ENCODE peak calls at places on chromosomes 3 and 15, in nine cellular contexts. E is stimulated activated CD4-positive, alpha-beta T cell treated with anti-CD3 and anti-CD28 coated beads, Interleukin-4, amount 100 ng/mL, for 48 hours; M is KBM-7; I is AG10803; P is iris pigment epithelial cell; R is body of pancreas; W is left cardiac atrium; V is activated CD8-positive, alpha-beta memory T cell treated with anti-CD3 and anti-CD28 coated beads for 24 hours; F is COR-L47. Z is an unnamed sample.

GRCh38 chr3:169334994-169335393 is 328.5 kb downstream of the MECOM start:
- DNase-seq in E (no peak), M (no peak), I (no peak), P (no peak), R (no peak), W (no peak), V (no peak), F (no peak), Z (no peak)

GRCh38 chr3:18489939-18490338 is 64.8 kb upstream of the SATB1 start:
- DNase-seq in E (no peak), M (no peak), I (no peak), P (no peak), R (no peak), W (no peak), V (no peak), F (no peak), Z (no peak)

GRCh38 chr3:111954228-111954990 is 24.4 kb upstream of the ABHD10 start:
- DNase-seq in E (no peak), M (no peak), I (peak; percentile 93), P (no peak), R (no peak), W (no peak), V (no peak), F (no peak), Z (no peak)

GRCh38 chr15:25724899-25725298 is 138.2 kb downstream of the ATP10A start:
- DNase-seq in E (no peak), M (no peak), I (no peak), P (no peak), R (no peak), W (no peak), V (no peak), F (no peak), Z (no peak)

GRCh38 chr3:125556314-125556713 is 36.3 kb upstream of the SNX4 start:
- DNase-seq in E (no peak), M (no peak), I (peak; percentile 12), P (peak; percentile 90), R (no peak), W (no peak), V (no peak), F (no peak), Z (no peak)

GRCh38 chr3:83946554-83946953 is 1012.2 kb upstream of the CADM2 start:
- DNase-seq in E (no peak), M (peak; percentile 14), I (no peak), P (peak; percentile 23), R (no peak), W (no peak), V (no peak), F (no peak), Z (no peak)

GRCh38 chr3:10360478-10360877 is 39.6 kb upstream of the SEC13 start:
- DNase-seq in E (no peak), M (no peak), I (no peak), P (no peak), R (no peak), W (no peak), V (no peak), F (no peak), Z (no peak)

GRCh38 chr3:159432721-159433300 is 555.8 kb upstream of the IL12A start:
- DNase-seq in E (no peak), M (no peak), I (no peak), P (peak; percentile 50), R (no peak), W (no peak), V (no peak), F (no peak), Z (no peak)

GRCh38 chr3:26624209-26624775 is 1.7 kb downstream of the LRRC3B start:
- DNase-seq in E (no peak), M (no peak), I (no peak), P (no peak), R (no peak), W (no peak), V (no peak), F (no peak), Z (no peak)

GRCh38 chr3:197027151-197027895 is 2.3 kb downstream of the MELTF start:
- DNase-seq in E (no peak), M (no peak), I (no peak), P (no peak), R (no peak), W (no peak), V (no peak), F (no peak), Z (no peak)

GRCh38 chr15:26102365-26102764 is 239.2 kb upstream of the ATP10A start:
- DNase-seq in E (no peak), M (no peak), I (no peak), P (no peak), R (no peak), W (no peak), V (no peak), F (no peak), Z (no peak)

GRCh38 chr15:98648654-98649537 is 557 bp downstream of the IGF1R start:
- DNase-seq in E (peak; percentile 19), M (peak; percentile 59), I (peak; percentile 54), P (peak; percentile 65), R (peak; percentile 59), W (peak; percentile 69), V (peak; percentile 77), F (no peak), Z (no peak)

GRCh38 chr3:189789432-189789831 is 158.2 kb downstream of the TP63 start:
- DNase-seq in E (no peak), M (no peak), I (no peak), P (no peak), R (no peak), W (no peak), V (no peak), F (no peak), Z (no peak)

GRCh38 chr15:47266556-47266955 is 450.7 kb upstream of the SEMA6D start:
- DNase-seq in E (no peak), M (no peak), I (no peak), P (no peak), R (no peak), W (no peak), V (no peak), F (no peak), Z (no peak)

GRCh38 chr15:65410036-65410435 is 12.7 kb downstream of the IGDCC4 start:
- DNase-seq in E (no peak), M (no peak), I (no peak), P (no peak), R (no peak), W (no peak), V (no peak), F (no peak), Z (no peak)

GRCh38 chr3:23068016-23068728 is 135.0 kb upstream of the UBE2E2 start:
- DNase-seq in E (no peak), M (no peak), I (no peak), P (no peak), R (no peak), W (no peak), V (no peak), F (no peak), Z (no peak)

GRCh38 chr3:66441124-66441523 is 59.7 kb downstream of the LRIG1 start:
- DNase-seq in E (no peak), M (no peak), I (peak; percentile 72), P (peak; percentile 50), R (no peak), W (no peak), V (no peak), F (no peak), Z (no peak)

GRCh38 chr3:15527031-15527459 is 5.5 kb upstream of the COLQ start:
- DNase-seq in E (no peak), M (no peak), I (no peak), P (peak; percentile 34), R (no peak), W (no peak), V (no peak), F (no peak), Z (peak; percentile 47)

GRCh38 chr3:126448141-126448892 is 27.4 kb downstream of the ZXDC start:
- DNase-seq in E (no peak), M (no peak), I (no peak), P (no peak), R (no peak), W (no peak), V (no peak), F (no peak), Z (no peak)

GRCh38 chr3:8541486-8541885 is 39.9 kb downstream of the LMCD1 start:
- DNase-seq in E (no peak), M (no peak), I (no peak), P (no peak), R (no peak), W (no peak), V (no peak), F (no peak), Z (no peak)

GRCh38 chr3:68018275-68018674 is 363.9 kb upstream of the SUCLG2 start:
- DNase-seq in E (no peak), M (no peak), I (no peak), P (peak; percentile 5), R (no peak), W (no peak), V (no peak), F (no peak), Z (peak; percentile 50)

GRCh38 chr3:169494982-169495381 is 168.5 kb downstream of the MECOM start:
- DNase-seq in E (no peak), M (no peak), I (no peak), P (no peak), R (no peak), W (no peak), V (no peak), F (no peak), Z (no peak)

GRCh38 chr3:152160350-152161011 is 108.2 kb upstream of the MBNL1 start:
- DNase-seq in E (no peak), M (no peak), I (no peak), P (no peak), R (no peak), W (no peak), V (no peak), F (no peak), Z (no peak)

GRCh38 chr3:160130950-160131349 is 94.3 kb upstream of the C3orf80 start:
- DNase-seq in E (no peak), M (no peak), I (peak; percentile 59), P (peak; percentile 84), R (no peak), W (no peak), V (no peak), F (no peak), Z (no peak)

GRCh38 chr3:69250014-69250413 is 127.6 kb upstream of the LMOD3 start:
- DNase-seq in E (peak; percentile 45), M (peak; percentile 64), I (peak; percentile 26), P (peak; percentile 45), R (peak; percentile 45), W (no peak), V (no peak), F (no peak), Z (no peak)

GRCh38 chr3:88113311-88114162 is 36.2 kb upstream of the C3orf38 start:
- DNase-seq in E (peak; percentile 48), M (peak; percentile 84), I (peak; percentile 64), P (peak; percentile 77), R (peak; percentile 58), W (peak; percentile 23), V (peak; percentile 59), F (peak; percentile 41), Z (peak; percentile 91)

GRCh38 chr3:152222327-152222726 is 46.4 kb upstream of the MBNL1 start:
- DNase-seq in E (no peak), M (no peak), I (peak; percentile 86), P (peak; percentile 76), R (no peak), W (no peak), V (no peak), F (no peak), Z (no peak)

GRCh38 chr15:63408514-63408913 is 26.9 kb upstream of the CA12 start:
- DNase-seq in E (no peak), M (no peak), I (no peak), P (peak; percentile 10), R (no peak), W (no peak), V (no peak), F (no peak), Z (no peak)

GRCh38 chr3:119579366-119580147 is at the start of gene ADPRH:
- DNase-seq in E (peak; percentile 55), M (peak; percentile 75), I (peak; percentile 61), P (peak; percentile 79), R (peak; percentile 87), W (peak; percentile 89), V (peak; percentile 84), F (no peak), Z (peak; percentile 73)

GRCh38 chr15:67690936-67691335 is 134.4 kb upstream of the SKOR1 start:
- DNase-seq in E (no peak), M (no peak), I (peak; percentile 51), P (peak; percentile 87), R (no peak), W (no peak), V (no peak), F (no peak), Z (no peak)

GRCh38 chr15:87354661-87355410 is 901.7 kb downstream of the NTRK3 start:
- DNase-seq in E (no peak), M (no peak), I (peak; percentile 69), P (peak; percentile 79), R (no peak), W (no peak), V (no peak), F (no peak), Z (no peak)

Z was measured in Karpas-422.